ENCODE peak calls at places on chromosomes 11 and 22, in nine cellular contexts. One of them, this sample, is unnamed. For H3K9me3, the result is how much of the 10 kb centered on the place peaks cover.

GRCh38 chr11:73995247-73995646 is 12.6 kb upstream of the UCP2 start:
- DNase-seq in K562: no peak
- DNase-seq in tibial nerve: no peak
- DNase-seq in ovary: no peak
- DNase-seq in transverse colon: no peak
- DNase-seq in suprapubic skin: no peak
- DNase-seq in sigmoid colon: no peak
- DNase-seq in upper lobe of left lung: no peak
- DNase-seq in A549: no peak
- DNase-seq in this sample: no peak

GRCh38 chr11:126083829-126084607 is 21.4 kb upstream of the CDON start:
- DNase-seq in K562: no peak
- DNase-seq in tibial nerve: no peak
- DNase-seq in ovary: no peak
- DNase-seq in transverse colon: no peak
- DNase-seq in suprapubic skin: no peak
- DNase-seq in sigmoid colon: no peak
- DNase-seq in upper lobe of left lung: no peak
- DNase-seq in A549: no peak
- DNase-seq in this sample: no peak

GRCh38 chr11:71139516-71140205 is 112.7 kb downstream of the SHANK2 start:
- DNase-seq in K562: no peak
- DNase-seq in tibial nerve: no peak
- DNase-seq in ovary: no peak
- DNase-seq in transverse colon: no peak
- DNase-seq in suprapubic skin: peak
- DNase-seq in sigmoid colon: peak
- DNase-seq in upper lobe of left lung: peak
- DNase-seq in A549: no peak
- DNase-seq in this sample: peak

GRCh38 chr11:128039140-128040021 is 548.0 kb downstream of the ETS1 start:
- DNase-seq in K562: no peak
- DNase-seq in tibial nerve: peak
- DNase-seq in ovary: no peak
- DNase-seq in transverse colon: peak
- DNase-seq in suprapubic skin: peak
- DNase-seq in sigmoid colon: no peak
- DNase-seq in upper lobe of left lung: peak
- DNase-seq in A549: no peak
- DNase-seq in this sample: peak

GRCh38 chr11:10438451-10438850 is 16.6 kb upstream of the AMPD3 start:
- DNase-seq in K562: no peak
- DNase-seq in tibial nerve: no peak
- DNase-seq in ovary: no peak
- DNase-seq in transverse colon: no peak
- DNase-seq in suprapubic skin: no peak
- DNase-seq in sigmoid colon: no peak
- DNase-seq in upper lobe of left lung: no peak
- DNase-seq in A549: no peak
- DNase-seq in this sample: no peak

GRCh38 chr11:112584674-112585073 is 324.0 kb upstream of the PLET1 start:
- DNase-seq in K562: no peak
- DNase-seq in tibial nerve: no peak
- DNase-seq in ovary: no peak
- DNase-seq in transverse colon: no peak
- DNase-seq in suprapubic skin: no peak
- DNase-seq in sigmoid colon: no peak
- DNase-seq in upper lobe of left lung: no peak
- DNase-seq in A549: no peak
- DNase-seq in this sample: no peak

GRCh38 chr22:36687516-36687915 is 16.0 kb downstream of the CACNG2 start:
- DNase-seq in K562: no peak
- DNase-seq in tibial nerve: no peak
- DNase-seq in ovary: no peak
- DNase-seq in transverse colon: no peak
- DNase-seq in suprapubic skin: no peak
- DNase-seq in sigmoid colon: no peak
- DNase-seq in upper lobe of left lung: no peak
- DNase-seq in A549: no peak
- DNase-seq in this sample: no peak

GRCh38 chr11:1291295-1292017 is 18.0 kb downstream of the TOLLIP start:
- DNase-seq in K562: no peak
- DNase-seq in tibial nerve: no peak
- DNase-seq in ovary: no peak
- DNase-seq in transverse colon: peak
- DNase-seq in suprapubic skin: peak
- DNase-seq in sigmoid colon: no peak
- DNase-seq in upper lobe of left lung: no peak
- DNase-seq in A549: no peak
- DNase-seq in this sample: no peak

GRCh38 chr11:129295746-129296145 is 79.9 kb upstream of the BARX2 start:
- DNase-seq in K562: no peak
- DNase-seq in tibial nerve: no peak
- DNase-seq in ovary: no peak
- DNase-seq in transverse colon: no peak
- DNase-seq in suprapubic skin: no peak
- DNase-seq in sigmoid colon: no peak
- DNase-seq in upper lobe of left lung: no peak
- DNase-seq in A549: no peak
- DNase-seq in this sample: no peak

GRCh38 chr22:40463727-40464126 is 93.3 kb downstream of the SGSM3 start:
- DNase-seq in K562: no peak
- DNase-seq in tibial nerve: no peak
- DNase-seq in ovary: no peak
- DNase-seq in transverse colon: no peak
- DNase-seq in suprapubic skin: no peak
- DNase-seq in sigmoid colon: no peak
- DNase-seq in upper lobe of left lung: no peak
- DNase-seq in A549: no peak
- DNase-seq in this sample: no peak

GRCh38 chr22:16781764-16782329 is 43.4 kb downstream of the XKR3 start:
- DNase-seq in K562: no peak
- DNase-seq in tibial nerve: no peak
- DNase-seq in ovary: no peak
- DNase-seq in transverse colon: no peak
- DNase-seq in suprapubic skin: no peak
- DNase-seq in sigmoid colon: no peak
- DNase-seq in upper lobe of left lung: no peak
- DNase-seq in A549: no peak
- DNase-seq in this sample: no peak

GRCh38 chr11:125724125-125724524 is 22.0 kb upstream of the PATE1 start:
- DNase-seq in K562: no peak
- DNase-seq in tibial nerve: no peak
- DNase-seq in ovary: no peak
- DNase-seq in transverse colon: no peak
- DNase-seq in suprapubic skin: no peak
- DNase-seq in sigmoid colon: no peak
- DNase-seq in upper lobe of left lung: no peak
- DNase-seq in A549: no peak
- DNase-seq in this sample: no peak

DNA sequence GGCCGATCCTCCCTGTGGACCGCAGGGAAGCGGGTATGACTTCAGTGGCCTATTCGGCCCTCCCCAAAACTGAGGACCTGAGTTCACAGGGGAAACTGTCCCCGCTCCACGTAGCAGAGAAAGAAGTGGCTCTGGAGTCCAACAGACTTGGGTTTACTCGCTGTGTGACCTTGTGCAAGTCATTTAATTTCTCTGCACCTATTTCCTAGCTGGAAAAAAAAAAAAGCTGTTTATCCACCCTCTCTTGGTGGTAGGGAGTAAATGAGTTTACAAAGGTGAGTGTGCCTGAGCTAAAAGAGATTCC is 2.2 kb downstream of the SPON1 start:
- DNase-seq in K562: no peak
- DNase-seq in tibial nerve: no peak
- DNase-seq in ovary: no peak
- DNase-seq in transverse colon: no peak
- DNase-seq in suprapubic skin: no peak
- DNase-seq in sigmoid colon: no peak
- DNase-seq in upper lobe of left lung: no peak
- DNase-seq in A549: no peak
- DNase-seq in this sample: no peak
- H3K27ac ChIP-seq in K562: no peak
- H3K27ac ChIP-seq in tibial nerve: no peak
- H3K27ac ChIP-seq in ovary: no peak
- H3K27ac ChIP-seq in transverse colon: peak
- H3K27ac ChIP-seq in suprapubic skin: no peak
- H3K27ac ChIP-seq in sigmoid colon: peak
- H3K27ac ChIP-seq in upper lobe of left lung: no peak
- H3K27ac ChIP-seq in A549: no peak
- H3K27ac ChIP-seq in this sample: peak

DNA sequence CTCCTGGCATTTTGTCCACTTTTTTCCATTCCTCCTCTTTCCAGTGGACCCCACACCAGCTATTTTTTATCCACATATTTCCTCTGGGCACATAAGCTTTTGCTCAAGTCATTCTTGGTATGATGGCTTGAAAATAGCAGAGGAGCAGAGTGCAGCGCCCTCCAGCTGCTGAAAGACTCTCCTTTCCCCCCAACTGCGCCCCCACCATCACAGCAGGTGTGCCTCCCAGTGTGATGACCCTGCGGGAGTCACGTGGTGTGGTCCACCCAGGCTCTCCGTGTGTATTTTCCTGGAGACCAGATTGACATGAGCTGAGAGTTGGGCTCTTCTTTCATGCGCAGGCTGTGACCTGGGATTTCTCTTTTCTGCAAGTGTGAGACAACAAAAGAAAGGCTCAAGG is 1241.6 kb downstream of the TBC1D22A start:
- DNase-seq in K562: peak
- DNase-seq in tibial nerve: no peak
- DNase-seq in ovary: no peak
- DNase-seq in transverse colon: no peak
- DNase-seq in suprapubic skin: no peak
- DNase-seq in sigmoid colon: no peak
- DNase-seq in upper lobe of left lung: no peak
- DNase-seq in A549: no peak
- DNase-seq in this sample: no peak
- H3K9me3 ChIP-seq in K562: under half
- H3K9me3 ChIP-seq in tibial nerve: under half
- H3K9me3 ChIP-seq in ovary: under half
- H3K9me3 ChIP-seq in transverse colon: under half
- H3K9me3 ChIP-seq in suprapubic skin: under half
- H3K9me3 ChIP-seq in sigmoid colon: under half
- H3K9me3 ChIP-seq in upper lobe of left lung: under half
- H3K9me3 ChIP-seq in A549: under half
- H3K9me3 ChIP-seq in this sample: under half

DNA sequence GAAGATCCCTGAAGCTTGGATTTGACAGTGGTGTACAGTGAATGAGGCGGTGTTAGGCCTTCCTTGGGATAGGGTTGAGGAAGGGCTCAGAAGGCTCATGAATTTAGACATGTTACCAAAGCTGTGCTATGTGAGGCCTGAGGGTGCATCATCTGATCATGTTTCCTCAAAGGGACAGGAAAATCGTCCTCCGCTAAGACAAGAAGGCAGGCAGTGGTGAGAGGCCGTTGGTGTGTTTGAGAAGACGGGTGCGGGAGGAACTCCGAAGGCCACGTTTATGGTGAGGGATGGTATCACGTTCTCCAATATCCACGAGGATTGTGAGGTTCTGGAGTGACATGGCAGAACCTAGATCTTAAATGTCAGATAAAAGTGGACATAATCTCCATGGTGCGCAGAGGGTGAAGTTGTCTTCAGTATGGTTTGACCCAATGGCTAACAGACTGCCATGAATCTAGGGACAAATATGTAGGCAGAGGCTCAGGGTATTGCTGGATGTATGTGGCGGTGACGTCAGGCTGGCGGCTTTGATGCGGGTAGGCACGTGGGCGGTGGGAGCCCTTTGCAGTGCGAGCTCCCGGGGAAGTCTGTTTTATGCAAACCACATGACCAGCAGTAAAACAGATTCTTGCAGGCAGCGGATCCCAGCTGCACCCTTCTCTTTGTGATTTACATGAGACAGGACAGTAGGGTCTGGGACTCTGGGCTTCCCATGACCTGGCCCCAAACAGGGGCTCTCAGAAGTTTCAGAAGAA is 242.3 kb upstream of the B3GAT1 start:
- DNase-seq in K562: no peak
- DNase-seq in tibial nerve: no peak
- DNase-seq in ovary: no peak
- DNase-seq in transverse colon: no peak
- DNase-seq in suprapubic skin: no peak
- DNase-seq in sigmoid colon: peak
- DNase-seq in upper lobe of left lung: peak
- DNase-seq in A549: no peak
- DNase-seq in this sample: peak
- TF ChIP-seq EP300 in K562: no peak
- TF ChIP-seq EP300 in tibial nerve: no peak
- TF ChIP-seq EP300 in ovary: no peak
- TF ChIP-seq EP300 in transverse colon: no peak
- TF ChIP-seq EP300 in suprapubic skin: no peak
- TF ChIP-seq EP300 in sigmoid colon: no peak
- TF ChIP-seq EP300 in upper lobe of left lung: no peak
- TF ChIP-seq EP300 in A549: no peak
- TF ChIP-seq EP300 in this sample: no peak

GRCh38 chr22:50245214-50246072 is 620 bp upstream of the TUBGCP6 start:
- DNase-seq in K562: peak
- DNase-seq in tibial nerve: no peak
- DNase-seq in ovary: no peak
- DNase-seq in transverse colon: peak
- DNase-seq in suprapubic skin: no peak
- DNase-seq in sigmoid colon: no peak
- DNase-seq in upper lobe of left lung: no peak
- DNase-seq in A549: no peak
- DNase-seq in this sample: no peak

GRCh38 chr22:50249382-50250248 is 1.4 kb downstream of the HDAC10 start:
- DNase-seq in K562: no peak
- DNase-seq in tibial nerve: no peak
- DNase-seq in ovary: peak
- DNase-seq in transverse colon: no peak
- DNase-seq in suprapubic skin: no peak
- DNase-seq in sigmoid colon: no peak
- DNase-seq in upper lobe of left lung: no peak
- DNase-seq in A549: no peak
- DNase-seq in this sample: no peak

GRCh38 chr22:50248192-50249084 is 2.6 kb downstream of the HDAC10 start:
- DNase-seq in K562: no peak
- DNase-seq in tibial nerve: no peak
- DNase-seq in ovary: no peak
- DNase-seq in transverse colon: no peak
- DNase-seq in suprapubic skin: no peak
- DNase-seq in sigmoid colon: no peak
- DNase-seq in upper lobe of left lung: no peak
- DNase-seq in A549: no peak
- DNase-seq in this sample: no peak

GRCh38 chr22:50246242-50247175 is 1.7 kb upstream of the TUBGCP6 start:
- DNase-seq in K562: no peak
- DNase-seq in tibial nerve: no peak
- DNase-seq in ovary: no peak
- DNase-seq in transverse colon: no peak
- DNase-seq in suprapubic skin: no peak
- DNase-seq in sigmoid colon: no peak
- DNase-seq in upper lobe of left lung: no peak
- DNase-seq in A549: peak
- DNase-seq in this sample: no peak

DNA sequence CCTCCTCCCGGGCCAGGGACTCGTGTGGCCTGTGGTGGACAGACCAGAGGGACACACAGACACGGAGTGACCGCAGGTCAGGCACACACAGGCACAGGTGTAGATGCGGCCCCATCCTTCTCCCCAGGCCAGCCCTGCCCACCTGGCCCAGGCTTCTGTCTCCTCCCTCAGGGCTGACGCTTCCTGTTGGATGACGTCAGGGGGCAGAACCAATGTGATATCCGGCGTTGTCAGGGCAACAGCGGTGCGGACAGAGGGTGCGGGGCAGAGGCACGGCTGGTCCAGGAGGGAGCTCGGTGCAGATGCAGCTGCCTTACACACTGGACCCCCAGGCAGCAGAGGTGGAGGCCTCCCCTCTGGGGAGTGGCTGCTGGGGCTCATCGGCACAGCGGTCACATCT is 2.9 kb upstream of the TUBGCP6 start:
- DNase-seq in K562: peak
- DNase-seq in tibial nerve: no peak
- DNase-seq in ovary: no peak
- DNase-seq in transverse colon: peak
- DNase-seq in suprapubic skin: no peak
- DNase-seq in sigmoid colon: no peak
- DNase-seq in upper lobe of left lung: no peak
- DNase-seq in A549: no peak
- DNase-seq in this sample: peak
- H3K27ac ChIP-seq in K562: peak
- H3K27ac ChIP-seq in tibial nerve: no peak
- H3K27ac ChIP-seq in ovary: no peak
- H3K27ac ChIP-seq in transverse colon: no peak
- H3K27ac ChIP-seq in suprapubic skin: no peak
- H3K27ac ChIP-seq in sigmoid colon: no peak
- H3K27ac ChIP-seq in upper lobe of left lung: no peak
- H3K27ac ChIP-seq in A549: no peak
- H3K27ac ChIP-seq in this sample: peak